ENCODE peak calls at places on chromosomes 6 and 20, in ten cellular contexts. One of them, this sample, is unnamed.

GRCh38 chr6:15061176-15061575 is 184.7 kb upstream of the JARID2 start:
- DNase-seq in GM23248: no peak
- DNase-seq in left ventricle myocardium inferior: no peak
- DNase-seq in fibroblast of mammary gland: no peak
- DNase-seq in spleen: no peak
- DNase-seq in kidney: no peak
- DNase-seq in left lung: no peak
- DNase-seq in adipocyte: no peak
- DNase-seq in astrocyte of the spinal cord: no peak
- DNase-seq in AG04450: no peak
- DNase-seq in this sample: no peak

GRCh38 chr6:435442-436307 is 44.1 kb downstream of the IRF4 start:
- DNase-seq in spleen: peak
- DNase-seq in astrocyte of the spinal cord: peak
- DNase-seq in adipocyte: no peak
- DNase-seq in AG04450: no peak
- DNase-seq in kidney: peak
- DNase-seq in left lung: no peak
- DNase-seq in fibroblast of mammary gland: peak
- DNase-seq in left ventricle myocardium inferior: no peak
- DNase-seq in GM23248: peak
- DNase-seq in this sample: no peak

GRCh38 chr20:50286609-50287008 is 96.0 kb downstream of the CEBPB start:
- DNase-seq in left lung: peak
- DNase-seq in adipocyte: peak
- DNase-seq in fibroblast of mammary gland: peak
- DNase-seq in kidney: peak
- DNase-seq in left ventricle myocardium inferior: peak
- DNase-seq in spleen: no peak
- DNase-seq in astrocyte of the spinal cord: peak
- DNase-seq in GM23248: peak
- DNase-seq in AG04450: no peak
- DNase-seq in this sample: peak

GRCh38 chr6:31836036-31836675 is 8.6 kb downstream of the HSPA1B start:
- DNase-seq in AG04450: no peak
- DNase-seq in kidney: peak
- DNase-seq in fibroblast of mammary gland: no peak
- DNase-seq in left lung: no peak
- DNase-seq in adipocyte: no peak
- DNase-seq in astrocyte of the spinal cord: no peak
- DNase-seq in left ventricle myocardium inferior: no peak
- DNase-seq in GM23248: peak
- DNase-seq in spleen: peak
- DNase-seq in this sample: peak

GRCh38 chr20:46145646-46146045 is 27.5 kb downstream of the CD40 start:
- DNase-seq in left ventricle myocardium inferior: no peak
- DNase-seq in astrocyte of the spinal cord: no peak
- DNase-seq in fibroblast of mammary gland: no peak
- DNase-seq in kidney: no peak
- DNase-seq in left lung: no peak
- DNase-seq in AG04450: no peak
- DNase-seq in spleen: no peak
- DNase-seq in adipocyte: no peak
- DNase-seq in GM23248: no peak
- DNase-seq in this sample: no peak

GRCh38 chr6:137401058-137401457 is 93.1 kb downstream of the OLIG3 start:
- DNase-seq in spleen: no peak
- DNase-seq in kidney: no peak
- DNase-seq in left ventricle myocardium inferior: no peak
- DNase-seq in left lung: no peak
- DNase-seq in fibroblast of mammary gland: no peak
- DNase-seq in adipocyte: no peak
- DNase-seq in AG04450: no peak
- DNase-seq in GM23248: no peak
- DNase-seq in astrocyte of the spinal cord: no peak
- DNase-seq in this sample: no peak

GRCh38 chr20:46222521-46223007 is 85.7 kb downstream of the CDH22 start:
- DNase-seq in spleen: no peak
- DNase-seq in kidney: no peak
- DNase-seq in astrocyte of the spinal cord: no peak
- DNase-seq in left ventricle myocardium inferior: peak
- DNase-seq in fibroblast of mammary gland: no peak
- DNase-seq in left lung: no peak
- DNase-seq in adipocyte: no peak
- DNase-seq in GM23248: no peak
- DNase-seq in AG04450: no peak
- DNase-seq in this sample: no peak

GRCh38 chr20:37994512-37994911 is 38.7 kb downstream of the TTI1 start:
- DNase-seq in adipocyte: peak
- DNase-seq in GM23248: peak
- DNase-seq in left lung: no peak
- DNase-seq in spleen: no peak
- DNase-seq in astrocyte of the spinal cord: peak
- DNase-seq in fibroblast of mammary gland: peak
- DNase-seq in left ventricle myocardium inferior: no peak
- DNase-seq in kidney: no peak
- DNase-seq in AG04450: peak
- DNase-seq in this sample: peak

GRCh38 chr6:32816746-32817204 is at the start of gene HLA-DOB:
- DNase-seq in fibroblast of mammary gland: peak
- DNase-seq in left lung: no peak
- DNase-seq in AG04450: no peak
- DNase-seq in left ventricle myocardium inferior: no peak
- DNase-seq in GM23248: peak
- DNase-seq in astrocyte of the spinal cord: no peak
- DNase-seq in kidney: no peak
- DNase-seq in adipocyte: peak
- DNase-seq in spleen: no peak
- DNase-seq in this sample: peak

GRCh38 chr6:6859722-6860121 is 248.0 kb upstream of the RREB1 start:
- DNase-seq in spleen: no peak
- DNase-seq in GM23248: no peak
- DNase-seq in fibroblast of mammary gland: no peak
- DNase-seq in kidney: no peak
- DNase-seq in adipocyte: no peak
- DNase-seq in left lung: no peak
- DNase-seq in AG04450: no peak
- DNase-seq in left ventricle myocardium inferior: no peak
- DNase-seq in astrocyte of the spinal cord: no peak
- DNase-seq in this sample: no peak

GRCh38 chr6:6861346-6861745 is 246.4 kb upstream of the RREB1 start:
- DNase-seq in adipocyte: no peak
- DNase-seq in GM23248: no peak
- DNase-seq in spleen: no peak
- DNase-seq in left ventricle myocardium inferior: no peak
- DNase-seq in AG04450: no peak
- DNase-seq in kidney: no peak
- DNase-seq in left lung: no peak
- DNase-seq in astrocyte of the spinal cord: no peak
- DNase-seq in fibroblast of mammary gland: no peak
- DNase-seq in this sample: no peak

GRCh38 chr6:6858533-6858982 is 249.2 kb upstream of the RREB1 start:
- DNase-seq in left ventricle myocardium inferior: no peak
- DNase-seq in AG04450: no peak
- DNase-seq in kidney: no peak
- DNase-seq in GM23248: no peak
- DNase-seq in spleen: no peak
- DNase-seq in astrocyte of the spinal cord: no peak
- DNase-seq in fibroblast of mammary gland: no peak
- DNase-seq in left lung: no peak
- DNase-seq in adipocyte: no peak
- DNase-seq in this sample: no peak

GRCh38 chr6:6857528-6857927 is 250.2 kb upstream of the RREB1 start:
- DNase-seq in AG04450: no peak
- DNase-seq in adipocyte: no peak
- DNase-seq in spleen: no peak
- DNase-seq in fibroblast of mammary gland: no peak
- DNase-seq in left lung: no peak
- DNase-seq in astrocyte of the spinal cord: no peak
- DNase-seq in left ventricle myocardium inferior: no peak
- DNase-seq in GM23248: no peak
- DNase-seq in kidney: no peak
- DNase-seq in this sample: no peak

DNA sequence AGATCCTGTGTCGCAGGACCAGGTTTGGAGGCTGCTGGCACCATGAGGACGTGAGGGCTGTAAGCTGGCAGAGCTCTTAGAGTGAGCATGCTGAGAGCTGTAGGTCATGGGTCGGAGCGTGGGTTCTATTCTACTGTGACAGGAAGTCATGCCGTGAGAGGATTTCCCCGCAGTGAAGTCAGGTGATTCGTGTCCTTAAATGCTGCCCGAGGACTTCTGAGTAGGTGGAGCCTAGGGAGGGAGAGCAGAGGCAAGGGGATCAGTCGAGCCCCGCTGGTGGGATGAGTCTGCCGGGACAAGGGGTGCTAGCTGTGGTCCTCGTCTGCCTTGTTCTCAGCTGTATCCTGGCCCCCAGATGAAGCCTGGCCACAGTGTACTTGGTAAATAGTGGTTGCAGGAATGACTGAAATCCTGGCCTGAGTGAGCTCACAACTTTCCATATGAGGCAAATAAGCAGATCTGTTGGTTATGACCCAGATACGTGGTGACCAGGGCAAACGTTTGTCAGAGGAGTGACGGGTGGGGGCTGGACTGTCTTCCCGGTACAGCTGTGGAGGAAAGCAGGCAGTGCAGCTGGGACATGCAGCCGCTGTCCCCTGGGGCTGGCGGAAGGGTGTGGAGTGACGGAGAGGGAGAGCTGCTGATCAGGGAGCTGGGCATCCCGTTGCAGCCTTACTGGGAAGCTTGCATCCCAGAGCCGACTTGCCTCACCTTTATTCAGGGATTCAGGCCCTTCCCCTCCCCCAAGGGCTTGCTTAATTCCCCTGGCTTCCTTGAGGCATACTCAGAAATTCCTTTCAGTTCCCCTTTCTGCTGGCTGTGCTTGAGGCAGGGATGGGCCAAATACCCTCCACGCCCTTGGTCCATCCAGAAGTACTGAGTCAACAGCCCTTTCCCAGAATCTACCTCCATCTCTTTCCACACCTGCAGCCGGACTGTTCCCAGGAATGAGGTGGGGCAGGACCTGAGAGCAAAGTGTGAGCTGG is 250.9 kb upstream of the RREB1 start:
- DNase-seq in kidney: peak
- DNase-seq in GM23248: peak
- DNase-seq in left ventricle myocardium inferior: peak
- DNase-seq in spleen: peak
- DNase-seq in AG04450: no peak
- DNase-seq in fibroblast of mammary gland: peak
- DNase-seq in adipocyte: peak
- DNase-seq in astrocyte of the spinal cord: no peak
- DNase-seq in left lung: peak
- DNase-seq in this sample: peak
- H3K4me3 ChIP-seq in kidney: peak
- H3K4me3 ChIP-seq in GM23248: no peak
- H3K4me3 ChIP-seq in left ventricle myocardium inferior: peak
- H3K4me3 ChIP-seq in spleen: no peak
- H3K4me3 ChIP-seq in AG04450: no peak
- H3K4me3 ChIP-seq in fibroblast of mammary gland: no peak
- H3K4me3 ChIP-seq in adipocyte: peak
- H3K4me3 ChIP-seq in astrocyte of the spinal cord: no peak
- H3K4me3 ChIP-seq in left lung: peak
- H3K4me3 ChIP-seq in this sample: no peak

DNA sequence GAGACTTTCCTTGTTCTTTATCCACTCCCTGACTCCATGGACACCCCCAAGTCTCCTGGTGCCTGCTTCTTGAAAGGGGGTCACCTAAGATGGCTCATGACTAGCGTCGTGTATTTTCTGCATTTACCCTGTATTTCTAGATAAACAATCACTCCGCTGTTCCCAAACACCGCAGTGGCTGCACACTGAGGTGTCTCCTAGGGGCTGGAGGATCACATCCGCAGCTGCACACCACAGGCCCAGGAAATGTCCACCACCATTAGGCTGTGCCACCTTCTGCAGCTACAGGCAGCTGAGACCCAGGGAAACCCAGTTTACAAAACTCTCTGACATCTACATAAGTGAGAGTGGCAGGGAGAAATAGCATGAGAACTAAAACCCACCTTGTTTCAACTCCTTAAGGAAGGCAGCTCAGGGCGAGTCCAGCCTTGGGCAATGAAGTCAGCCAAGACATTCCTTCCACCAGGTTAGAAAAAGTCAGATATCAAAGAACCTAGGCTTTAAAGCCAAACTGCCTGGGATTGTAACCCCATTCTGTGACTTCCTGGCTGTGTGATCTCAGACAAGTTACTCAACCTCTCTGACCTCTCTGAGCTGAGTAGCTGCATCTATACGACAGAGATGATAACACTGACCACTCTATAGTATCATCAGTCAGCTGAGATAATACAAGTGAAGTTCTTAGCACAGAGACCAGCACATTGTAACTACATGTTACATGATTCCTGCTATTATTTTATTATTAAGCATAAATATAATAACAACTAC is 102.2 kb downstream of the SNX5 start:
- DNase-seq in spleen: peak
- DNase-seq in left ventricle myocardium inferior: no peak
- DNase-seq in fibroblast of mammary gland: no peak
- DNase-seq in AG04450: no peak
- DNase-seq in adipocyte: no peak
- DNase-seq in astrocyte of the spinal cord: no peak
- DNase-seq in left lung: no peak
- DNase-seq in kidney: no peak
- DNase-seq in GM23248: no peak
- DNase-seq in this sample: no peak
- H3K4me3 ChIP-seq in spleen: no peak
- H3K4me3 ChIP-seq in left ventricle myocardium inferior: no peak
- H3K4me3 ChIP-seq in fibroblast of mammary gland: no peak
- H3K4me3 ChIP-seq in AG04450: no peak
- H3K4me3 ChIP-seq in adipocyte: no peak
- H3K4me3 ChIP-seq in astrocyte of the spinal cord: no peak
- H3K4me3 ChIP-seq in left lung: no peak
- H3K4me3 ChIP-seq in kidney: no peak
- H3K4me3 ChIP-seq in GM23248: no peak
- H3K4me3 ChIP-seq in this sample: no peak

DNA sequence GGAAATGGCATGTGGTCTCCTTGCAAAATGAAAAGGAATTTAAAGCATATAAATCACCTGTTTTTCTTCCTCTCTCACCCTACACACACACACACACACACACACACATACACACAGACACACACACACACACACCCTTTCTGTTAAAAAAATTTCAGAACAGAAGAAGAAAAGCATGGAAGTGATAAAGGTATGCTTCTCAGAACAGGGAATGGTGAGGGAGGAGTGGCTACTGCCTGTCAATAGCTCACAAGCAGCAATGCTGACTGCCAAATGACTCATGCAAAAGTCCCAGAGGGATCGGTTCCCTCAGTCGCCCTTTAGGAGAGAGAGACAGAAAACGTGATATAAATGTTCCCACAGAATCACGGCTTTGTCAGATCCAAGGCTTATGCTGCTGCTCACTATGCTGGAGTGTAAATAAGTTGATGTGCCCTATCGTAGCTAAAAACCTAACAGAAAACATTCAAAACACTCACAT is 102.7 kb downstream of the IBTK start:
- DNase-seq in adipocyte: peak
- DNase-seq in left lung: no peak
- DNase-seq in AG04450: peak
- DNase-seq in GM23248: peak
- DNase-seq in fibroblast of mammary gland: peak
- DNase-seq in left ventricle myocardium inferior: peak
- DNase-seq in astrocyte of the spinal cord: peak
- DNase-seq in kidney: no peak
- DNase-seq in spleen: no peak
- DNase-seq in this sample: peak
- H3K4me3 ChIP-seq in adipocyte: peak
- H3K4me3 ChIP-seq in left lung: no peak
- H3K4me3 ChIP-seq in AG04450: peak
- H3K4me3 ChIP-seq in GM23248: peak
- H3K4me3 ChIP-seq in fibroblast of mammary gland: no peak
- H3K4me3 ChIP-seq in left ventricle myocardium inferior: peak
- H3K4me3 ChIP-seq in astrocyte of the spinal cord: no peak
- H3K4me3 ChIP-seq in kidney: no peak
- H3K4me3 ChIP-seq in spleen: no peak
- H3K4me3 ChIP-seq in this sample: no peak

GRCh38 chr6:135088818-135089809 is 34.5 kb upstream of the HBS1L start:
- DNase-seq in adipocyte: peak
- DNase-seq in fibroblast of mammary gland: peak
- DNase-seq in astrocyte of the spinal cord: peak
- DNase-seq in GM23248: peak
- DNase-seq in kidney: no peak
- DNase-seq in left lung: no peak
- DNase-seq in spleen: no peak
- DNase-seq in AG04450: peak
- DNase-seq in left ventricle myocardium inferior: no peak
- DNase-seq in this sample: peak
- H3K4me3 ChIP-seq in adipocyte: no peak
- H3K4me3 ChIP-seq in fibroblast of mammary gland: no peak
- H3K4me3 ChIP-seq in astrocyte of the spinal cord: no peak
- H3K4me3 ChIP-seq in GM23248: peak
- H3K4me3 ChIP-seq in kidney: no peak
- H3K4me3 ChIP-seq in left lung: peak
- H3K4me3 ChIP-seq in spleen: peak
- H3K4me3 ChIP-seq in AG04450: no peak
- H3K4me3 ChIP-seq in left ventricle myocardium inferior: no peak
- H3K4me3 ChIP-seq in this sample: peak